ENCODE peak calls at places on chromosomes 2 and 18, in four cellular contexts. One of them, this sample, is unnamed.

GRCh38 chr2:15747698-15748471 is 156.2 kb downstream of the DDX1 start:
- DNase-seq in psoas muscle: no peak
- DNase-seq in heart left ventricle: no peak
- DNase-seq in choroid plexus epithelial cell: no peak
- DNase-seq in this sample: no peak

GRCh38 chr2:208129804-208130712 is at the start of gene CRYGC:
- DNase-seq in psoas muscle: no peak
- DNase-seq in heart left ventricle: no peak
- DNase-seq in choroid plexus epithelial cell: no peak
- DNase-seq in this sample: no peak

GRCh38 chr2:122164964-122165363 is 409.5 kb downstream of the TSN start:
- DNase-seq in psoas muscle: no peak
- DNase-seq in heart left ventricle: no peak
- DNase-seq in choroid plexus epithelial cell: no peak
- DNase-seq in this sample: no peak

GRCh38 chr2:158686166-158686792 is 108.8 kb upstream of the DAPL1 start:
- DNase-seq in psoas muscle: no peak
- DNase-seq in heart left ventricle: peak; percentile 59
- DNase-seq in choroid plexus epithelial cell: no peak
- DNase-seq in this sample: no peak

GRCh38 chr2:178386951-178387602 is 63.9 kb downstream of the PRKRA start:
- DNase-seq in psoas muscle: no peak
- DNase-seq in heart left ventricle: no peak
- DNase-seq in choroid plexus epithelial cell: peak; percentile 11
- DNase-seq in this sample: no peak

GRCh38 chr2:121218386-121218938 is 66.5 kb downstream of the TFCP2L1 start:
- DNase-seq in psoas muscle: no peak
- DNase-seq in heart left ventricle: no peak
- DNase-seq in choroid plexus epithelial cell: no peak
- DNase-seq in this sample: no peak

GRCh38 chr2:234116050-234116449 is 65.5 kb downstream of the SPP2 start:
- DNase-seq in psoas muscle: no peak
- DNase-seq in heart left ventricle: no peak
- DNase-seq in choroid plexus epithelial cell: no peak
- DNase-seq in this sample: no peak

GRCh38 chr2:128600606-128601297 is 282.1 kb upstream of the HS6ST1 start:
- DNase-seq in psoas muscle: no peak
- DNase-seq in heart left ventricle: no peak
- DNase-seq in choroid plexus epithelial cell: no peak
- DNase-seq in this sample: peak; percentile 33

GRCh38 chr2:197760293-197760657 is 24.8 kb downstream of the BOLL start:
- DNase-seq in psoas muscle: no peak
- DNase-seq in heart left ventricle: peak; percentile 25
- DNase-seq in choroid plexus epithelial cell: no peak
- DNase-seq in this sample: no peak

GRCh38 chr2:132252894-132253264 is 91.1 kb upstream of the ANKRD30BL start:
- DNase-seq in psoas muscle: no peak
- DNase-seq in heart left ventricle: no peak
- DNase-seq in choroid plexus epithelial cell: no peak
- DNase-seq in this sample: peak; percentile 45

GRCh38 chr18:53093650-53094049 is 753.7 kb downstream of the DCC start:
- DNase-seq in psoas muscle: no peak
- DNase-seq in heart left ventricle: no peak
- DNase-seq in choroid plexus epithelial cell: no peak
- DNase-seq in this sample: no peak

GRCh38 chr2:160087854-160088745 is 25.7 kb upstream of the PLA2R1 start:
- DNase-seq in psoas muscle: no peak
- DNase-seq in heart left ventricle: no peak
- DNase-seq in choroid plexus epithelial cell: peak; percentile 33
- DNase-seq in this sample: no peak

GRCh38 chr2:105249181-105249580 is 7.6 kb downstream of the GPR45 start:
- DNase-seq in psoas muscle: no peak
- DNase-seq in heart left ventricle: no peak
- DNase-seq in choroid plexus epithelial cell: no peak
- DNase-seq in this sample: no peak

GRCh38 chr2:41963661-41964525 is 83.9 kb upstream of the PKDCC start:
- DNase-seq in psoas muscle: peak; percentile 53
- DNase-seq in heart left ventricle: no peak
- DNase-seq in choroid plexus epithelial cell: peak; percentile 41
- DNase-seq in this sample: no peak

GRCh38 chr2:6103949-6104348 is 411.8 kb downstream of the SOX11 start:
- DNase-seq in psoas muscle: no peak
- DNase-seq in heart left ventricle: no peak
- DNase-seq in choroid plexus epithelial cell: no peak
- DNase-seq in this sample: no peak

GRCh38 chr18:74796928-74797576 is 199.4 kb downstream of the ZNF407 start:
- DNase-seq in psoas muscle: no peak
- DNase-seq in heart left ventricle: no peak
- DNase-seq in choroid plexus epithelial cell: peak; percentile 61
- DNase-seq in this sample: no peak

GRCh38 chr2:44550571-44550970 is 188.8 kb downstream of the CAMKMT start:
- DNase-seq in psoas muscle: no peak
- DNase-seq in heart left ventricle: no peak
- DNase-seq in choroid plexus epithelial cell: no peak
- DNase-seq in this sample: no peak

GRCh38 chr2:35598310-35598709 is 757.3 kb upstream of the CRIM1 start:
- DNase-seq in psoas muscle: no peak
- DNase-seq in heart left ventricle: no peak
- DNase-seq in choroid plexus epithelial cell: no peak
- DNase-seq in this sample: peak; percentile 36

GRCh38 chr18:24785019-24785418 is 324.6 kb downstream of the HRH4 start:
- DNase-seq in psoas muscle: no peak
- DNase-seq in heart left ventricle: no peak
- DNase-seq in choroid plexus epithelial cell: no peak
- DNase-seq in this sample: no peak

GRCh38 chr2:11669454-11670291 is at the start of gene NTSR2:
- DNase-seq in psoas muscle: peak; percentile 74
- DNase-seq in heart left ventricle: peak; percentile 68
- DNase-seq in choroid plexus epithelial cell: peak; percentile 61
- DNase-seq in this sample: peak; percentile 86

GRCh38 chr18:59303006-59303405 is 15.4 kb downstream of the CPLX4 start:
- DNase-seq in psoas muscle: no peak
- DNase-seq in heart left ventricle: no peak
- DNase-seq in choroid plexus epithelial cell: no peak
- DNase-seq in this sample: no peak

GRCh38 chr2:38098351-38099095 is 22.6 kb upstream of the CYP1B1 start:
- DNase-seq in psoas muscle: no peak
- DNase-seq in heart left ventricle: peak; percentile 32
- DNase-seq in choroid plexus epithelial cell: peak; percentile 31
- DNase-seq in this sample: no peak

GRCh38 chr2:190648289-190649034 is 421 bp upstream of the NAB1 start:
- DNase-seq in psoas muscle: peak; percentile 92
- DNase-seq in heart left ventricle: peak; percentile 95
- DNase-seq in choroid plexus epithelial cell: peak; percentile 95
- DNase-seq in this sample: peak; percentile 91

GRCh38 chr18:9549405-9549804 is 65.0 kb downstream of the PPP4R1 start:
- DNase-seq in psoas muscle: no peak
- DNase-seq in heart left ventricle: no peak
- DNase-seq in choroid plexus epithelial cell: no peak
- DNase-seq in this sample: no peak

GRCh38 chr18:74768096-74768495 is 170.4 kb downstream of the ZNF407 start:
- DNase-seq in psoas muscle: no peak
- DNase-seq in heart left ventricle: no peak
- DNase-seq in choroid plexus epithelial cell: no peak
- DNase-seq in this sample: no peak

GRCh38 chr2:134347756-134348155 is 93.9 kb downstream of the MGAT5 start:
- DNase-seq in psoas muscle: no peak
- DNase-seq in heart left ventricle: no peak
- DNase-seq in choroid plexus epithelial cell: peak; percentile 50
- DNase-seq in this sample: no peak

GRCh38 chr2:241728000-241728399 is 6.4 kb upstream of the D2HGDH start:
- DNase-seq in psoas muscle: no peak
- DNase-seq in heart left ventricle: no peak
- DNase-seq in choroid plexus epithelial cell: no peak
- DNase-seq in this sample: no peak

GRCh38 chr2:230708204-230708603 is 4.4 kb upstream of the CAB39 start:
- DNase-seq in psoas muscle: no peak
- DNase-seq in heart left ventricle: no peak
- DNase-seq in choroid plexus epithelial cell: no peak
- DNase-seq in this sample: no peak

GRCh38 chr18:77320960-77321559 is 71.4 kb downstream of the GALR1 start:
- DNase-seq in psoas muscle: no peak
- DNase-seq in heart left ventricle: no peak
- DNase-seq in choroid plexus epithelial cell: peak; percentile 21
- DNase-seq in this sample: no peak

GRCh38 chr2:225867071-225867470 is 467.6 kb downstream of the NYAP2 start:
- DNase-seq in psoas muscle: no peak
- DNase-seq in heart left ventricle: no peak
- DNase-seq in choroid plexus epithelial cell: peak; percentile 8
- DNase-seq in this sample: no peak

GRCh38 chr2:232871835-232872736 is 2.0 kb downstream of the SNORC start:
- DNase-seq in psoas muscle: no peak
- DNase-seq in heart left ventricle: no peak
- DNase-seq in choroid plexus epithelial cell: no peak
- DNase-seq in this sample: no peak

GRCh38 chr18:48675912-48676311 is 137.1 kb downstream of the CTIF start:
- DNase-seq in psoas muscle: no peak
- DNase-seq in heart left ventricle: no peak
- DNase-seq in choroid plexus epithelial cell: no peak
- DNase-seq in this sample: no peak

GRCh38 chr2:222142027-222142426 is 156.8 kb downstream of the PAX3 start:
- DNase-seq in psoas muscle: no peak
- DNase-seq in heart left ventricle: no peak
- DNase-seq in choroid plexus epithelial cell: no peak
- DNase-seq in this sample: no peak

GRCh38 chr2:127197475-127198385 is 22.4 kb downstream of the CYP27C1 start:
- DNase-seq in psoas muscle: peak; percentile 65
- DNase-seq in heart left ventricle: no peak
- DNase-seq in choroid plexus epithelial cell: peak; percentile 75
- DNase-seq in this sample: peak; percentile 91

GRCh38 chr2:127195140-127196074 is 24.7 kb downstream of the CYP27C1 start:
- DNase-seq in psoas muscle: no peak
- DNase-seq in heart left ventricle: no peak
- DNase-seq in choroid plexus epithelial cell: no peak
- DNase-seq in this sample: no peak

GRCh38 chr2:127196549-127196948 is 23.6 kb downstream of the CYP27C1 start:
- DNase-seq in psoas muscle: no peak
- DNase-seq in heart left ventricle: no peak
- DNase-seq in choroid plexus epithelial cell: no peak
- DNase-seq in this sample: no peak

GRCh38 chr2:127199223-127199622 is 20.9 kb downstream of the CYP27C1 start:
- DNase-seq in psoas muscle: no peak
- DNase-seq in heart left ventricle: no peak
- DNase-seq in choroid plexus epithelial cell: no peak
- DNase-seq in this sample: no peak

GRCh38 chr2:127196998-127197397 is 23.1 kb downstream of the CYP27C1 start:
- DNase-seq in psoas muscle: no peak
- DNase-seq in heart left ventricle: no peak
- DNase-seq in choroid plexus epithelial cell: no peak
- DNase-seq in this sample: no peak
- H3K4me3 ChIP-seq in psoas muscle: no peak overlapping the region
- H3K4me3 ChIP-seq in heart left ventricle: no peak overlapping the region
- H3K4me3 ChIP-seq in choroid plexus epithelial cell: no peak overlapping the region
- H3K4me3 ChIP-seq in this sample: no peak overlapping the region

DNA sequence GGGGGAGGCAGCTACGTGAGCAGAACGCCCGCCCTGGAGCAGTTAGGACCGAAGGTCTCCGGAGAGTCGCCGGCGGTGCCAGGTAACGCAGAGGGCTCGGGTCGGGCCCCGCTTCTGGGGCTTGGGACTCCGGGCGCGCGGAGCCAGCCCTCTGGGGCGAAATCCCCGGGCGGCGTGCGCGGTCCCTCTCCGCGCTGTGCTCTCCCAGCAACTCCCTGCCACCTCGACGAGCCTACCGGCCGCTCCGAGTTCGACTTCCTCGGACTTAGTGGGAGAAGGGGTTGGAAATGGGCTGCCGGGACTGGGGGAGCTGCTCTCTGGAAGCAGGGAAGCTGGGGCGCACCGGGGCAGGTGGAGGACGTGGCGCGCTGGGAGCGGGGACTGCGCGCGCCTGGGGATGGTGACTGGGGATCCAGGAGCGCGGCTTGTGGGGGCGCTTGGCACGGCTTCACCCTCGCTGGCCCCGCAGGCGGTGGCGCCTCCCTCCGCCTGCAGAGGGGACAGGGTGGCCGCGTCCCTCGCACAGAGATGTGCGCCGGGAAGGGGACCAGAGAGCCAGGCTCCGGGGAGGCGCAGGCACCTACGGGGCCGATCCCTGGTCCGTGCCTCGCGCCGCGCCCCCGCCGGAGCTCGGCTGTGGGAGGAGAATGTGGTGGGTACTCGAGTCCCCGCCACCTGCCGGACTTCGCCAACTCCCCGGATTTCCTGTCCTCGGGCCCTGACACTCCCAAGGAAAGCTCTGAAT is 688 bp downstream of the CDH20 start:
- DNase-seq in psoas muscle: no peak
- DNase-seq in heart left ventricle: peak; percentile 18
- DNase-seq in choroid plexus epithelial cell: peak; percentile 15
- DNase-seq in this sample: no peak
- H3K4me3 ChIP-seq in psoas muscle: peak overlapping the region; percentile 22
- H3K4me3 ChIP-seq in heart left ventricle: peak overlapping the region; percentile 50
- H3K4me3 ChIP-seq in choroid plexus epithelial cell: peak overlapping the region; percentile 48
- H3K4me3 ChIP-seq in this sample: no peak overlapping the region

DNA sequence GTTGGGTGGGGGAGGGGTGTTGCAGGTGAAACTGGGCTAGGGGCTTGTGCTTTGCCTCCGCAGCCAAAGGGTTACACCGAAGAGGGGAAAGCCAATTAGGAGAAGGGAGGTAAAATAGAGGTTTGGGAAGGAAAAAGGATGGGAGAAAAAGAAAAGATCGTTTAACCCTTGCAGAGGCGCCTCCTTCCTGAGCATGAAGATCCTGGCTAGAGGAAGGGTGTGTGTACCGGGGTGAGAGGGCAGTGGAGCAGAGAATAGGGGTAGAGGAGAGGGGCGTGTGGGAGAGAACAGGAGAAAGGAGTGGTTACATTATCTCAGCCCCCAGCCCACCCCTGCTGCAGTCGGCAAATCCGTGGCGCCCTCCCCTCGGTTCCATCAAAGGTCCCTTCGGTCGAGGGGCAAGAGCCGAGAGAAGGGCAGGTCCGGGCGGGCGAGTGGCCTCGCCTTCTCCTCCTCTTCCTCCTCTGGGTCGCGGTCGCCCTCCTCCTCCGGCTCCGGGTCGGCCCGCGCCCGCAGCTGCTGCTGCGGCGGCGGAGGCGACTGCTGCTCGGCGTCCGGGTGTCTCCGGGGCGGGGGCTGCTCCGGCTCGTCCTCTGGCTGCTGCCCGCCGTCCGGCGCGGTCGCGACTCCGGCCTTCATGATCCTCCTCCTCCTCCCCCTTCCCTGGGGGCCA is 1.2 kb downstream of the MARCHF4 start:
- DNase-seq in psoas muscle: no peak
- DNase-seq in heart left ventricle: no peak
- DNase-seq in choroid plexus epithelial cell: no peak
- DNase-seq in this sample: no peak
- H3K4me3 ChIP-seq in psoas muscle: peak overlapping the region; percentile 32
- H3K4me3 ChIP-seq in heart left ventricle: peak overlapping the region; percentile 46
- H3K4me3 ChIP-seq in choroid plexus epithelial cell: peak overlapping the region; percentile 58
- H3K4me3 ChIP-seq in this sample: no peak overlapping the region

DNA sequence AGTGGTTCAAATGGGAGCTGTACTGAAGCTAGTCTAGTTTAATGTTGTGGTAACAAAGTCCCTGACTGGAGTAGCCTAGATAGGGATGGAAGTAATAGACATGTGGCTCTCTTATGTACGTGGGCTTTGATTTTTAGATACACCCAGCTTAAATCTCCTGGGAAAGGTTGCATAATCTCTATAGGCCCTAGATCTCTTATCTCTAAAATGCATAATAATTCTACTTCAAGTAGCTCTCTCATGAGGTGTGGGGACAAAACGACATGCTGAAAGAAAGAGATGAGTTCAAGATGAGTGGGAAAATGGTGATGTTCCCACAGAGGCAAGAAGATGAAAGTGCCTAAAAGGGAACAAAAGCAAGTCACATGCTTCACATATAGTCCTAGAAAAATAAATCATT is 148.5 kb upstream of the ITGA4 start:
- DNase-seq in psoas muscle: no peak
- DNase-seq in heart left ventricle: no peak
- DNase-seq in choroid plexus epithelial cell: no peak
- DNase-seq in this sample: no peak
- H3K4me3 ChIP-seq in psoas muscle: no peak overlapping the region
- H3K4me3 ChIP-seq in heart left ventricle: no peak overlapping the region
- H3K4me3 ChIP-seq in choroid plexus epithelial cell: no peak overlapping the region
- H3K4me3 ChIP-seq in this sample: no peak overlapping the region